ENCODE peak calls at places on chromosomes 13 and 19, in four cellular contexts. One of them, this sample, is unnamed.
A peak's percentile ranks its signal among the peaks of the same experiment; 100 is the strongest.

GRCh38 chr13:104181526-104182231 is 1115.5 kb upstream of the SLC10A2 start:
- DNase-seq in T-helper 17 cell: no peak
- DNase-seq in mesothelial cell of epicardium: no peak
- DNase-seq in CD8-positive, alpha-beta memory T cell: no peak
- DNase-seq in this sample: no peak

GRCh38 chr13:28641600-28641926 is 17.4 kb upstream of the POMP start:
- DNase-seq in CD8-positive, alpha-beta memory T cell: no peak
- DNase-seq in mesothelial cell of epicardium: no peak
- DNase-seq in T-helper 17 cell: no peak
- DNase-seq in this sample: no peak

GRCh38 chr13:113170503-113170902 is 12.1 kb downstream of the PROZ start:
- DNase-seq in CD8-positive, alpha-beta memory T cell: no peak
- DNase-seq in mesothelial cell of epicardium: no peak
- DNase-seq in T-helper 17 cell: no peak
- DNase-seq in this sample: no peak

GRCh38 chr19:17841810-17842662 is 5.7 kb downstream of the JAK3 start:
- DNase-seq in CD8-positive, alpha-beta memory T cell: peak; percentile 43
- DNase-seq in mesothelial cell of epicardium: peak; percentile 89
- DNase-seq in T-helper 17 cell: peak; percentile 29
- DNase-seq in this sample: peak; percentile 100

GRCh38 chr19:16244091-16244490 is 46.4 kb downstream of the AP1M1 start:
- DNase-seq in mesothelial cell of epicardium: no peak
- DNase-seq in T-helper 17 cell: no peak
- DNase-seq in CD8-positive, alpha-beta memory T cell: peak; percentile 80
- DNase-seq in this sample: no peak

GRCh38 chr13:106990594-106990993 is 422.7 kb upstream of the ARGLU1 start:
- DNase-seq in T-helper 17 cell: no peak
- DNase-seq in CD8-positive, alpha-beta memory T cell: no peak
- DNase-seq in mesothelial cell of epicardium: no peak
- DNase-seq in this sample: no peak

GRCh38 chr13:64688893-64689677 is 2541.1 kb downstream of the PCDH9 start:
- DNase-seq in mesothelial cell of epicardium: no peak
- DNase-seq in CD8-positive, alpha-beta memory T cell: no peak
- DNase-seq in T-helper 17 cell: no peak
- DNase-seq in this sample: no peak

GRCh38 chr19:32224371-32225244 is 120.8 kb upstream of the ZNF507 start:
- DNase-seq in CD8-positive, alpha-beta memory T cell: peak; percentile 37
- DNase-seq in mesothelial cell of epicardium: peak; percentile 85
- DNase-seq in T-helper 17 cell: peak; percentile 28
- DNase-seq in this sample: peak; percentile 80

GRCh38 chr19:1245468-1245867 is 2.9 kb upstream of the MIDN start:
- DNase-seq in CD8-positive, alpha-beta memory T cell: no peak
- DNase-seq in T-helper 17 cell: no peak
- DNase-seq in mesothelial cell of epicardium: no peak
- DNase-seq in this sample: no peak

GRCh38 chr19:38654478-38655079 is 7.1 kb downstream of the ACTN4 start:
- DNase-seq in T-helper 17 cell: no peak
- DNase-seq in mesothelial cell of epicardium: no peak
- DNase-seq in CD8-positive, alpha-beta memory T cell: no peak
- DNase-seq in this sample: no peak

GRCh38 chr13:27339299-27339698 is 68.7 kb downstream of the RASL11A start:
- DNase-seq in T-helper 17 cell: no peak
- DNase-seq in CD8-positive, alpha-beta memory T cell: peak; percentile 46
- DNase-seq in mesothelial cell of epicardium: no peak
- DNase-seq in this sample: peak; percentile 42

GRCh38 chr19:55253842-55254624 is 4.8 kb downstream of the PPP6R1 start:
- DNase-seq in CD8-positive, alpha-beta memory T cell: peak; percentile 88
- DNase-seq in mesothelial cell of epicardium: no peak
- DNase-seq in T-helper 17 cell: peak; percentile 50
- DNase-seq in this sample: no peak

GRCh38 chr13:101447852-101448251 is 4.6 kb upstream of the ITGBL1 start:
- DNase-seq in T-helper 17 cell: no peak
- DNase-seq in mesothelial cell of epicardium: no peak
- DNase-seq in CD8-positive, alpha-beta memory T cell: no peak
- DNase-seq in this sample: no peak

GRCh38 chr19:45117167-45117594 is 24.2 kb downstream of the PPP1R37 start:
- DNase-seq in mesothelial cell of epicardium: peak; percentile 49
- DNase-seq in CD8-positive, alpha-beta memory T cell: peak; percentile 43
- DNase-seq in T-helper 17 cell: no peak
- DNase-seq in this sample: no peak

GRCh38 chr19:1061987-1062386 is 5.0 kb upstream of the ARHGAP45 start:
- DNase-seq in mesothelial cell of epicardium: no peak
- DNase-seq in T-helper 17 cell: no peak
- DNase-seq in CD8-positive, alpha-beta memory T cell: no peak
- DNase-seq in this sample: no peak

GRCh38 chr19:17794731-17795494 is at the start of gene B3GNT3:
- DNase-seq in mesothelial cell of epicardium: peak; percentile 57
- DNase-seq in T-helper 17 cell: peak; percentile 25
- DNase-seq in CD8-positive, alpha-beta memory T cell: peak; percentile 31
- DNase-seq in this sample: no peak

GRCh38 chr13:20495087-20496023 is 30.3 kb downstream of the CRYL1 start:
- DNase-seq in mesothelial cell of epicardium: peak; percentile 49
- DNase-seq in T-helper 17 cell: peak; percentile 25
- DNase-seq in CD8-positive, alpha-beta memory T cell: peak; percentile 70
- DNase-seq in this sample: peak; percentile 58

GRCh38 chr19:1410136-1410786 is 2.9 kb downstream of the DAZAP1 start:
- DNase-seq in mesothelial cell of epicardium: no peak
- DNase-seq in CD8-positive, alpha-beta memory T cell: no peak
- DNase-seq in T-helper 17 cell: no peak
- DNase-seq in this sample: no peak

GRCh38 chr13:93963266-93964131 is 516.0 kb downstream of the DCT start:
- DNase-seq in mesothelial cell of epicardium: no peak
- DNase-seq in CD8-positive, alpha-beta memory T cell: no peak
- DNase-seq in T-helper 17 cell: no peak
- DNase-seq in this sample: no peak

GRCh38 chr13:111612918-111613317 is 292.5 kb downstream of the TEX29 start:
- DNase-seq in mesothelial cell of epicardium: no peak
- DNase-seq in T-helper 17 cell: no peak
- DNase-seq in CD8-positive, alpha-beta memory T cell: no peak
- DNase-seq in this sample: no peak

GRCh38 chr19:19618384-19619051 is at the start of gene PBX4:
- DNase-seq in T-helper 17 cell: peak; percentile 99
- DNase-seq in mesothelial cell of epicardium: peak; percentile 98
- DNase-seq in CD8-positive, alpha-beta memory T cell: peak; percentile 99
- DNase-seq in this sample: peak; percentile 87

GRCh38 chr13:34469212-34469983 is 472.7 kb upstream of the NBEA start:
- DNase-seq in T-helper 17 cell: no peak
- DNase-seq in mesothelial cell of epicardium: no peak
- DNase-seq in CD8-positive, alpha-beta memory T cell: no peak
- DNase-seq in this sample: no peak

GRCh38 chr19:3778899-3779723 is 7.1 kb downstream of the MATK start:
- DNase-seq in T-helper 17 cell: no peak
- DNase-seq in mesothelial cell of epicardium: no peak
- DNase-seq in CD8-positive, alpha-beta memory T cell: no peak
- DNase-seq in this sample: no peak

GRCh38 chr13:74288361-74288911 is 154.2 kb upstream of the KLF12 start:
- DNase-seq in mesothelial cell of epicardium: no peak
- DNase-seq in CD8-positive, alpha-beta memory T cell: peak; percentile 52
- DNase-seq in T-helper 17 cell: no peak
- DNase-seq in this sample: no peak

GRCh38 chr13:78589206-78589605 is 14.1 kb downstream of the POU4F1 start:
- DNase-seq in T-helper 17 cell: no peak
- DNase-seq in mesothelial cell of epicardium: no peak
- DNase-seq in CD8-positive, alpha-beta memory T cell: no peak
- DNase-seq in this sample: no peak

GRCh38 chr19:29622191-29623070 is 16.3 kb downstream of the POP4 start:
- DNase-seq in T-helper 17 cell: no peak
- DNase-seq in mesothelial cell of epicardium: no peak
- DNase-seq in CD8-positive, alpha-beta memory T cell: peak; percentile 31
- DNase-seq in this sample: no peak

GRCh38 chr13:68984688-68985319 is 1122.8 kb upstream of the ATXN8OS start:
- DNase-seq in CD8-positive, alpha-beta memory T cell: no peak
- DNase-seq in T-helper 17 cell: no peak
- DNase-seq in mesothelial cell of epicardium: no peak
- DNase-seq in this sample: no peak

GRCh38 chr19:14843169-14843568 is 5.6 kb downstream of the OR7A10 start:
- DNase-seq in mesothelial cell of epicardium: no peak
- DNase-seq in T-helper 17 cell: no peak
- DNase-seq in CD8-positive, alpha-beta memory T cell: no peak
- DNase-seq in this sample: no peak

GRCh38 chr13:52809310-52809769 is 39.1 kb downstream of the PCDH8 start:
- DNase-seq in T-helper 17 cell: no peak
- DNase-seq in mesothelial cell of epicardium: peak; percentile 62
- DNase-seq in CD8-positive, alpha-beta memory T cell: peak; percentile 15
- DNase-seq in this sample: peak; percentile 62

GRCh38 chr19:35860818-35861639 is 4.3 kb downstream of the KIRREL2 start:
- DNase-seq in T-helper 17 cell: no peak
- DNase-seq in mesothelial cell of epicardium: no peak
- DNase-seq in CD8-positive, alpha-beta memory T cell: no peak
- DNase-seq in this sample: no peak

GRCh38 chr19:23075031-23075733 is 41.6 kb upstream of the ZNF730 start:
- DNase-seq in mesothelial cell of epicardium: peak; percentile 77
- DNase-seq in CD8-positive, alpha-beta memory T cell: no peak
- DNase-seq in T-helper 17 cell: no peak
- DNase-seq in this sample: peak; percentile 83

GRCh38 chr13:71303144-71303543 is 563.9 kb downstream of the DACH1 start:
- DNase-seq in T-helper 17 cell: no peak
- DNase-seq in mesothelial cell of epicardium: no peak
- DNase-seq in CD8-positive, alpha-beta memory T cell: no peak
- DNase-seq in this sample: no peak